ENCODE peak calls at places on chromosomes 5 and 9, in eight cellular contexts. P is hypothalamus; D is RKO; T is KBM-7; R is hepatic stellate cell; I is ecto neural progenitor cell; N is HCT116; K is T-helper 2 cell treated with Interferon-gamma antibody and Interleukin-4, amounts not matched to agents 5 μg/mL and 100 μg/mL, for 36 hours. Q is an unnamed sample.
A peak's percentile ranks its signal among the peaks of the same experiment; 100 is the strongest.

GRCh38 chr5:154642499-154643245 is 112.5 kb upstream of the LARP1 start:
- DNase-seq in P (no peak), D (peak; percentile 78), T (peak; percentile 58), R (peak; percentile 42), I (no peak), N (peak; percentile 16), K (no peak), Q (no peak)

GRCh38 chr5:81105261-81105877 is 127.8 kb upstream of the CKMT2 start:
- DNase-seq in P (no peak), D (no peak), T (no peak), R (no peak), I (no peak), N (no peak), K (no peak), Q (no peak)

GRCh38 chr9:130042406-130042930 is 521 bp downstream of the FNBP1 start:
- DNase-seq in P (no peak), D (no peak), T (no peak), R (peak; percentile 44), I (no peak), N (no peak), K (no peak), Q (no peak)

GRCh38 chr5:19625562-19625961 is 362.4 kb downstream of the CDH18 start:
- DNase-seq in P (no peak), D (no peak), T (no peak), R (no peak), I (no peak), N (no peak), K (no peak), Q (no peak)

GRCh38 chr5:159324097-159324760 is 6.1 kb downstream of the IL12B start:
- DNase-seq in P (no peak), D (peak; percentile 33), T (no peak), R (peak; percentile 65), I (no peak), N (no peak), K (no peak), Q (no peak)

GRCh38 chr5:131265318-131265803 is 1.5 kb downstream of the CDC42SE2 start:
- DNase-seq in P (no peak), D (peak; percentile 73), T (peak; percentile 69), R (no peak), I (no peak), N (peak; percentile 44), K (no peak), Q (no peak)

GRCh38 chr9:69339620-69340019 is 14.6 kb downstream of the ENTREP1 start:
- DNase-seq in P (no peak), D (no peak), T (no peak), R (no peak), I (no peak), N (no peak), K (no peak), Q (no peak)

GRCh38 chr5:43017438-43017820 is 22.7 kb downstream of the ANXA2R start:
- DNase-seq in P (no peak), D (peak; percentile 54), T (peak; percentile 62), R (peak; percentile 45), I (peak; percentile 59), N (no peak), K (peak; percentile 46), Q (no peak)

GRCh38 chr9:92986175-92987110 is 39.1 kb downstream of the FGD3 start:
- DNase-seq in P (no peak), D (no peak), T (peak; percentile 63), R (no peak), I (no peak), N (no peak), K (no peak), Q (no peak)

GRCh38 chr9:78573205-78573604 is 276.3 kb downstream of the PSAT1 start:
- DNase-seq in P (no peak), D (no peak), T (no peak), R (no peak), I (peak; percentile 24), N (no peak), K (no peak), Q (no peak)

GRCh38 chr5:107553063-107553676 is 117.6 kb downstream of the EFNA5 start:
- DNase-seq in P (no peak), D (no peak), T (no peak), R (peak; percentile 24), I (no peak), N (no peak), K (no peak), Q (no peak)

GRCh38 chr9:78298046-78298511 is 1.2 kb downstream of the PSAT1 start:
- DNase-seq in P (no peak), D (no peak), T (peak; percentile 42), R (peak; percentile 16), I (peak; percentile 66), N (no peak), K (no peak), Q (no peak)

Q was measured in mucosa of gallbladder.